ENCODE peak calls at places on chromosome 16, in five cellular contexts. S is cardiac muscle cell, Z is pancreas, O is HCT116, Y is mesothelial cell of epicardium. K is an unnamed sample.

GRCh38 chr16:17724242-17724898 is 253.6 kb upstream of the XYLT1 start:
- DNase-seq in S (no peak), Z (no peak), O (no peak), Y (no peak), K (no peak)

GRCh38 chr16:57882206-57882605 is 79.9 kb upstream of the KIFC3 start:
- DNase-seq in S (no peak), Z (no peak), O (no peak), Y (no peak), K (no peak)

GRCh38 chr16:84543931-84544776 is 39.7 kb upstream of the MEAK7 start:
- DNase-seq in S (no peak), Z (peak; percentile 41), O (no peak), Y (no peak), K (no peak)

GRCh38 chr16:57609541-57610401 is 18.7 kb upstream of the ADGRG1 start:
- DNase-seq in S (no peak), Z (no peak), O (no peak), Y (no peak), K (no peak)

GRCh38 chr16:53714080-53715050 is 10.4 kb downstream of the FTO start:
- DNase-seq in S (no peak), Z (no peak), O (no peak), Y (no peak), K (peak; percentile 85)

GRCh38 chr16:2034695-2035430 is 8.2 kb downstream of the NHERF2 start:
- DNase-seq in S (no peak), Z (peak; percentile 65), O (no peak), Y (no peak), K (no peak)

GRCh38 chr16:85556456-85557082 is 56.6 kb upstream of the GSE1 start:
- DNase-seq in S (peak; percentile 76), Z (peak; percentile 80), O (no peak), Y (no peak), K (no peak)

GRCh38 chr16:55711959-55712876 is 56.4 kb downstream of the SLC6A2 start:
- DNase-seq in S (peak; percentile 83), Z (no peak), O (peak; percentile 31), Y (peak; percentile 45), K (no peak)

GRCh38 chr16:69672998-69673713 is 53.2 kb downstream of the NQO1 start:
- DNase-seq in S (no peak), Z (no peak), O (no peak), Y (no peak), K (no peak)

GRCh38 chr16:68884391-68884790 is 41.1 kb downstream of the TANGO6 start:
- DNase-seq in S (no peak), Z (no peak), O (no peak), Y (no peak), K (no peak)

GRCh38 chr16:73064227-73064995 is 16.5 kb upstream of the ZFHX3 start:
- DNase-seq in S (no peak), Z (no peak), O (no peak), Y (no peak), K (no peak)

GRCh38 chr16:65274576-65274975 is 152.7 kb upstream of the CDH11 start:
- DNase-seq in S (no peak), Z (no peak), O (no peak), Y (no peak), K (no peak)

GRCh38 chr16:3494574-3494973 is 715 bp downstream of the C16orf90 start:
- DNase-seq in S (no peak), Z (no peak), O (no peak), Y (no peak), K (no peak)
- TF ChIP-seq CTCF in S (no peak), Z (no peak), O (no peak), Y (no peak), K (no peak)

DNA sequence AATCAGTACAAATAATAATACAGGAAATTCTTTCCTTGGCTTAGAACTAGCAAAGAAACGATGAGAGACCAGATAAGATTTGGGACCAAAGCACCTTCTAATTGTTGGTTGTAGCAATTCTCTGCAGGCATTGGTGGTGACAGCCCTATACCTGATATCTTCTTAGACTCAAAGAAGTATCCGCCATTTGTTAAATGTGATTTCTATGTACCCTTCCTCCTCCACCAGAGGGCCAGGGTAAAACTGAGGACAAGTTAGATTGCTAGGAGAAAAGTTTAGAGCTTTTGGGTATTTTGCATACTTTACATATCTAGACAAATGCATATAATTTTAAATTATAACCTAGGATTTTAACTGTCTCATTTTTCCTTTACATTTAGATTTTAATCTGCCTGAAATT is 304.3 kb downstream of the HS3ST4 start:
- DNase-seq in S (no peak), Z (no peak), O (no peak), Y (no peak), K (no peak)
- TF ChIP-seq CTCF in S (no peak), Z (no peak), O (no peak), Y (no peak), K (no peak)

GRCh38 chr16:80323187-80323807 is 217.5 kb upstream of the DYNLRB2 start:
- DNase-seq in S (no peak), Z (no peak), O (no peak), Y (no peak), K (no peak)

GRCh38 chr16:80317132-80318098 is 223.4 kb upstream of the DYNLRB2 start:
- DNase-seq in S (peak; percentile 92), Z (no peak), O (no peak), Y (no peak), K (no peak)

GRCh38 chr16:80318107-80318506 is 222.7 kb upstream of the DYNLRB2 start:
- DNase-seq in S (no peak), Z (no peak), O (no peak), Y (no peak), K (no peak)

GRCh38 chr16:80323808-80324195 is 217.0 kb upstream of the DYNLRB2 start:
- DNase-seq in S (no peak), Z (no peak), O (no peak), Y (no peak), K (no peak)

GRCh38 chr16:80319181-80319580 is 221.6 kb upstream of the DYNLRB2 start:
- DNase-seq in S (no peak), Z (no peak), O (no peak), Y (no peak), K (no peak)
- TF ChIP-seq CTCF in S (no peak), Z (no peak), O (no peak), Y (no peak), K (peak; percentile 29)

DNA sequence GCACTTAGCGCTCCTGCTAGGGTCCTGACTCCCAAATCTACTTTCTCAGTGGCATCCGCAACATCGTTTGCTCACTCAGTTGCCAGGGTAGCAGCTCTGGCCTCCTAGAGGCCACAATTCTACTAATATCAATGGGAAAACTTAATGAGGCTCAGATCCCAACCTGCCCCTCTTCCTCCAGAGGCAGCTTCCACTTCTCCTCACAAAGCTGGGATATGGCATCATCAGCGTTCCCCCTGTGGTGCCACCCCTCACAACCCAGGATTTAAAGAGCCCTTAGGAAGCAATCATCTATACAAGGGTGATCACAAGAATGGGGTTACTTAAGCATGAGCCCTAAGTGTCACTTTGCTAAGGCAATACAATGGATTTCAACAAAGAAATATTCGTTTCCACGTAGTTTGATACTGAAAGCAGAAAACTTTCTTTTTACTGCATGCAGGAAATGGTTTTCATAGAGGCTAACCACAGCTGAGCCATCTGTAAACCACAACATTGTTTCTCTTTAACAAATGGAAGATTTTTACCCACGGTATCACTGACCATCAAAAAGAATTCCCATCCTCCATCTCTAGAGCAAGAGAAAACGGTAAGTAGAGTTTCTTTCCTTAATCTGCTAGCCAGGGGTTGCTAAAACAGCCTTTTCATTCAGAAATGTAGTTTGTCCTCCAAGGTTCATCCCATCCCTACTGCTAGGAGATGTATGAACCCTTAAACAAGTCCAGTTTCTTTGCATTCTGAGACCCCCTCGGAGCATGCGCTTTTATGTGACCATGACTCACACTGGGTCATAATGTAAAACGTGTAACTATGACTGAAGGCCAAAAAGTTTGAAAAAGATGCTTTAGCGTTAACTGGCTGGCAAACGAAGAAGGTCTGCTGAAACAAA is 68.3 kb upstream of the BCAR1 start:
- DNase-seq in S (no peak), Z (no peak), O (no peak), Y (no peak), K (no peak)
- TF ChIP-seq CTCF in S (no peak), Z (no peak), O (no peak), Y (no peak), K (no peak)

GRCh38 chr16:8257561-8257960 is 332.8 kb downstream of the TMEM114 start:
- DNase-seq in S (no peak), Z (no peak), O (no peak), Y (no peak), K (no peak)

GRCh38 chr16:8254425-8254824 is 335.9 kb downstream of the TMEM114 start:
- DNase-seq in S (no peak), Z (no peak), O (no peak), Y (no peak), K (no peak)

GRCh38 chr16:8251298-8251697 is 339.0 kb downstream of the TMEM114 start:
- DNase-seq in S (no peak), Z (no peak), O (no peak), Y (no peak), K (no peak)

GRCh38 chr16:8251727-8252126 is 338.6 kb downstream of the TMEM114 start:
- DNase-seq in S (no peak), Z (no peak), O (no peak), Y (no peak), K (no peak)

GRCh38 chr16:8253718-8254117 is 336.6 kb downstream of the TMEM114 start:
- DNase-seq in S (no peak), Z (no peak), O (no peak), Y (no peak), K (no peak)
- TF ChIP-seq CTCF in S (no peak), Z (no peak), O (no peak), Y (no peak), K (no peak)

DNA sequence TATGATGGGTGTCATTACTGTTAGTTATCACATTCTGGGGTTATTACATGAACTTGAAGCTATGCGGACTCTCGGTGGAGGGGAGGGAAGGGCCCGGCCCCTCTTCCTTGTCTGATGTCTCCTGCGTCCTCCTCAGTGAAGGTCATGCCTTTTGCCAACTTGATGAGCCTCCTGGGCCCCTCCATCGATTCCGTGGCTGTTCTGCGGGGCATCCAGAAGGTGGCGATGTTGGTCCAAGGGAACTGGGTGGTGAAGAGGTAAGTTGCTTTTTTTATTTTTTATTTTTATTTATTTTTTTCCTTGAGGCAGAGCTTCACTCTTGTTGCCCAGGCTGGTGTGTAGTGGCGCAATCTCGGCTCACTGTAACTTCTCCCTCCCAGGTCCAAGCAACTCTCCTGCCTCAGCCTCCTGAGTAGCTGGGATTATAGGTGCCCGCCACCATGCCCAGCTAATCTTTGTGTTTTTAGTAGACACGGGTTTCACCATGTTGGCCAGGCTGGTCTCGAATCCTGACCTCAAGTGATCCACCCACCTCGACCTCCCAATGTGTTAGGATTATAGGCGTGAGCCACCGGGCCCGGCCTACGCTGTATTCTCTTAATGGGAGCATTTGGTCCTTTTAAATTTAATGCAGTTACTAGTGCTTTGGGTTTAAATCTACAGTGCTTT is 21.6 kb downstream of the POLR3E start:
- DNase-seq in S (no peak), Z (no peak), O (no peak), Y (no peak), K (no peak)
- TF ChIP-seq CTCF in S (peak; percentile 68), Z (no peak), O (peak; percentile 85), Y (peak; percentile 61), K (peak; percentile 55)

DNA sequence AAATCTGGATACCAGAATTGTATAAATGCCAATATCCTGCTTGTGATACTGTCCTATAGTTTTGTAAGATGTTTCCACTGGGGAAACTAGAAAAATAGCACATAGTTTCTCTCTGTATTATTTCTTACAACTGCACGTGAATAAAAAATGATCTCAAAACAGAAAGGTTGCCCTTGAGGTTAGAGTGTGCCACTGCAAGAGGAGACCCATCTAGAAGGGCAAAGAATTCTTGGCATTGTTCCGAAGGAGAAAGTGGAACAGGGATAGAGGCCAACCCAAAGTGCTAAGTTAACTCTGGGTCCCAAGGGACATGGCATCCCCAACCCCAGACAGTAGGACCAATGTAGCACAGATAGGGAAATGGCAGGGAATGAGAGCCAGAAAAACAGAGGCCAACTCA is 477.5 kb upstream of the HSBP1 start:
- DNase-seq in S (no peak), Z (no peak), O (no peak), Y (no peak), K (no peak)
- TF ChIP-seq CTCF in S (no peak), Z (no peak), O (no peak), Y (no peak), K (no peak)

K was measured in LNCaP clone FGC.